ENCODE peak calls at places on chromosomes 6 and 20, in eight cellular contexts. L, G, I, H, R, C, E and U are unnamed samples.

GRCh38 chr6:106360989-106361430 is 493 bp downstream of the CRYBG1 start:
- DNase-seq in E (peak; percentile 58), I (peak; percentile 13), C (peak; percentile 12), G (peak; percentile 2), H (no peak), L (no peak), R (peak; percentile 2), U (no peak)

GRCh38 chr6:143700684-143701342 is 23.0 kb downstream of the PHACTR2 start:
- DNase-seq in I (no peak), G (peak; percentile 84), H (peak; percentile 79), L (no peak), E (no peak), R (no peak), C (no peak), U (peak; percentile 89)

GRCh38 chr6:28940859-28941680 is 17.3 kb upstream of the TRIM27 start:
- DNase-seq in H (peak; percentile 89), G (peak; percentile 94), E (no peak), L (peak; percentile 89), R (peak; percentile 56), C (peak; percentile 51), I (peak; percentile 93), U (peak; percentile 71)

GRCh38 chr6:94005835-94006234 is 586.5 kb upstream of the EPHA7 start:
- DNase-seq in C (no peak), H (no peak), I (peak; percentile 42), L (no peak), G (no peak), R (no peak), E (no peak), U (no peak)

GRCh38 chr20:3755269-3755668 is 12.3 kb downstream of the ADISSP start:
- DNase-seq in L (no peak), C (no peak), H (no peak), R (no peak), I (no peak), E (no peak), G (no peak), U (no peak)

GRCh38 chr20:1160991-1161390 is 23.8 kb downstream of the TMEM74B start:
- DNase-seq in G (no peak), I (no peak), H (no peak), E (no peak), C (no peak), L (no peak), R (no peak), U (no peak)

GRCh38 chr6:5968817-5969726 is 37.7 kb downstream of the NRN1 start:
- DNase-seq in C (peak; percentile 51), E (no peak), L (no peak), H (peak; percentile 36), G (no peak), I (no peak), R (no peak), U (peak; percentile 18)

GRCh38 chr20:2093200-2093781 is 8.3 kb upstream of the STK35 start:
- DNase-seq in L (peak; percentile 60), G (no peak), C (no peak), R (no peak), I (no peak), E (peak; percentile 43), H (peak; percentile 6), U (no peak)

GRCh38 chr6:136921936-136922679 is at the start of gene SLC35D3:
- DNase-seq in I (peak; percentile 14), H (no peak), R (no peak), C (no peak), E (peak; percentile 76), G (no peak), L (peak; percentile 16), U (no peak)

GRCh38 chr6:44046516-44047178 is 80.6 kb downstream of the MRPL14 start:
- DNase-seq in L (no peak), H (no peak), E (no peak), I (no peak), C (no peak), R (no peak), G (no peak), U (no peak)

GRCh38 chr6:149201068-149201655 is 116.3 kb upstream of the TAB2 start:
- DNase-seq in I (no peak), E (no peak), H (no peak), C (no peak), L (no peak), R (no peak), G (no peak), U (no peak)

GRCh38 chr6:126534418-126534817 is 194.5 kb downstream of the CENPW start:
- DNase-seq in I (no peak), H (no peak), R (no peak), C (no peak), G (no peak), L (no peak), E (no peak), U (no peak)

GRCh38 chr20:52048365-52048764 is 143.2 kb downstream of the ZFP64 start:
- DNase-seq in G (no peak), R (no peak), L (no peak), H (no peak), E (no peak), I (peak; percentile 53), C (no peak), U (no peak)

GRCh38 chr20:60137657-60138245 is 179.5 kb downstream of the CDH26 start:
- DNase-seq in E (no peak), C (peak; percentile 29), G (peak; percentile 2), H (peak; percentile 25), R (no peak), I (peak; percentile 80), L (peak; percentile 23), U (peak; percentile 6)

GRCh38 chr6:20715135-20715806 is 181.0 kb downstream of the CDKAL1 start:
- DNase-seq in H (no peak), C (no peak), R (no peak), G (peak; percentile 11), E (no peak), L (no peak), I (no peak), U (no peak)

GRCh38 chr6:83605517-83605916 is 93.2 kb downstream of the PRSS35 start:
- DNase-seq in C (no peak), G (no peak), R (no peak), I (no peak), H (no peak), L (no peak), E (no peak), U (no peak)

GRCh38 chr6:101454106-101454676 is 60.7 kb downstream of the GRIK2 start:
- DNase-seq in R (no peak), I (no peak), G (no peak), C (no peak), L (no peak), E (no peak), H (no peak), U (no peak)

GRCh38 chr20:57252559-57253162 is 13.8 kb downstream of the BMP7 start:
- DNase-seq in E (no peak), R (no peak), C (no peak), H (no peak), G (no peak), I (no peak), L (no peak), U (no peak)

GRCh38 chr6:55040102-55040848 is 134.0 kb upstream of the HCRTR2 start:
- DNase-seq in R (no peak), I (no peak), L (no peak), H (peak; percentile 81), G (peak; percentile 58), C (no peak), E (no peak), U (peak; percentile 55)

GRCh38 chr6:45504947-45505346 is 127.2 kb upstream of the SUPT3H start:
- DNase-seq in C (no peak), R (no peak), L (no peak), H (peak; percentile 96), G (peak; percentile 90), E (no peak), I (peak; percentile 38), U (peak; percentile 84)

GRCh38 chr6:169839898-169840631 is 88.6 kb downstream of the ERMARD start:
- DNase-seq in C (no peak), E (no peak), G (no peak), I (no peak), R (no peak), H (no peak), L (no peak), U (no peak)

GRCh38 chr6:162344935-162345599 is 382.5 kb downstream of the PRKN start:
- DNase-seq in L (no peak), G (peak; percentile 13), E (no peak), C (no peak), I (no peak), H (peak; percentile 94), R (no peak), U (peak; percentile 87)

GRCh38 chr6:82775989-82776388 is 289.7 kb downstream of the UBE3D start:
- DNase-seq in R (no peak), H (no peak), I (no peak), L (no peak), G (no peak), C (no peak), E (no peak), U (no peak)

GRCh38 chr20:11585752-11586352 is 331.8 kb upstream of the BTBD3 start:
- DNase-seq in L (peak; percentile 32), E (no peak), H (peak; percentile 9), R (no peak), C (no peak), I (peak; percentile 43), G (peak; percentile 64), U (peak; percentile 3)
- TF ChIP-seq CTCF in L (peak; percentile 39), E (no peak), H (peak; percentile 15), R (no peak), C (no peak), I (peak; percentile 51), G (peak; percentile 60), U (peak; percentile 29)

GRCh38 chr6:1616556-1617463 is 7.1 kb downstream of the FOXC1 start:
- DNase-seq in R (no peak), G (no peak), C (no peak), L (no peak), E (no peak), I (no peak), H (no peak), U (no peak)
- TF ChIP-seq CTCF in R (no peak), G (no peak), C (no peak), L (no peak), E (no peak), I (no peak), H (no peak), U (no peak)

GRCh38 chr6:57221191-57221935 is 744 bp downstream of the RAB23 start:
- DNase-seq in G (peak; percentile 64), C (peak; percentile 53), E (no peak), I (peak; percentile 69), R (peak; percentile 18), H (peak; percentile 63), L (peak; percentile 49), U (peak; percentile 88)
- TF ChIP-seq CTCF in G (peak; percentile 43), C (peak; percentile 32), E (peak; percentile 59), I (peak; percentile 26), R (peak; percentile 45), H (no peak), L (no peak), U (peak; percentile 41)

GRCh38 chr6:53313784-53314382 is 34.9 kb downstream of the ELOVL5 start:
- DNase-seq in E (no peak), H (peak; percentile 80), L (no peak), G (peak; percentile 88), I (peak; percentile 18), C (no peak), R (no peak), U (peak; percentile 43)
- TF ChIP-seq CTCF in E (no peak), H (no peak), L (no peak), G (no peak), I (no peak), C (no peak), R (no peak), U (no peak)